ENCODE peak calls at places on chromosome X, in six cellular contexts. H is tibial nerve, C is NB4, Z is A549, Q is fibroblast of mammary gland, K is pancreas. L is an unnamed sample.

GRCh38 chrX:24259544-24260240 is 54.2 kb downstream of the SUPT20HL2 start:
- DNase-seq in H (no peak), C (peak), Z (peak), Q (peak), K (peak), L (no peak)

GRCh38 chrX:65697915-65698796 is 30.7 kb downstream of the MSN start:
- DNase-seq in H (peak), C (peak), Z (no peak), Q (no peak), K (no peak), L (no peak)

GRCh38 chrX:16671005-16671404 is 21.0 kb downstream of the S100G start:
- DNase-seq in H (no peak), C (peak), Z (peak), Q (peak), K (no peak), L (no peak)

GRCh38 chrX:123732679-123733363 is at the start of gene THOC2:
- DNase-seq in H (peak), C (peak), Z (peak), Q (peak), K (peak), L (peak)

GRCh38 chrX:69109706-69110635 is 55.3 kb downstream of the PJA1 start:
- DNase-seq in H (peak), C (no peak), Z (peak), Q (peak), K (no peak), L (no peak)

GRCh38 chrX:39527045-39527444 is 570.7 kb downstream of the BCOR start:
- DNase-seq in H (no peak), C (peak), Z (no peak), Q (peak), K (no peak), L (no peak)

GRCh38 chrX:107675823-107676555 is 47.7 kb downstream of the PRPS1 start:
- DNase-seq in H (no peak), C (peak), Z (no peak), Q (peak), K (no peak), L (no peak)

GRCh38 chrX:37454537-37455285 is 105.5 kb downstream of the PRRG1 start:
- DNase-seq in H (no peak), C (no peak), Z (peak), Q (peak), K (no peak), L (no peak)

GRCh38 chrX:134782796-134783195 is 124.5 kb upstream of the PLAC1 start:
- DNase-seq in H (no peak), C (peak), Z (no peak), Q (peak), K (no peak), L (no peak)

GRCh38 chrX:129678176-129678880 is 23.6 kb upstream of the APLN start:
- DNase-seq in H (no peak), C (peak), Z (peak), Q (no peak), K (peak), L (no peak)

GRCh38 chrX:22534643-22535042 is 261.9 kb downstream of the CBLL2 start:
- DNase-seq in H (no peak), C (no peak), Z (no peak), Q (peak), K (no peak), L (no peak)

GRCh38 chrX:53287493-53288138 is 6.2 kb upstream of the IQSEC2 start:
- DNase-seq in H (peak), C (peak), Z (no peak), Q (peak), K (peak), L (no peak)

DNA sequence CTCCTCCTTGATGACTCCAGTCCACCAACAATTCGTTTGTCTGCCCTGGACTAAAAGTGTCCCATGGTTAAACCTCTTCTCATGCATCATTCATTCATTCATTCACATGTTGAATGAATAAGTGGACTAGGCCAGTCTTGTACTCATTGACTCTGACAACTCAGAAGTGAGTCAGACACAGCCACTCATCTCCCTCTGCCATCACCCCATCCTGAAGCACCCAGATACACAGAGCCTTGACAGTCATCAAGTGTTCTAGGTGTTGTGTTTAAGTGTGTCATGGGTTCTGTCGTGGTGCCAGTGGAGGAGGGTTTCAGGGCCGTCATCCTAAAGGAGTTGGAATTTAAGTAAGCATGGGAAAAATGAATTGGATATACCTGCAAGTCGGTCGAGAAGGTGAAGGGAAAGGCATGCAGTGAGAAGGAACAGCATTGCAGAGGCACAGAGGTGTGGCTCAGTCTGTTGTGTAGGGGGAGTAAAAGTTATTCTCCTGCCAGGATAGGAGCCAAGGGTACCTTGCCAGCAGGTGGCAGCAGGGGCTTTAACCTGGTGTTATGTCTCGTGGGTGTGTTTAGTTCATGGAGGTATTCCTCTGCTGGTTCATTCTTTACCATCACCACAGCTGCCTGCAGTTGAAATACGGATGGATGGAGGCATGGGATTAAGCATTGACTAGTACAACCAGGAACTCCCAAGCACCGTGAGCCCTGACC is 18.3 kb downstream of the MAGED2 start:
- DNase-seq in H (no peak), C (no peak), Z (no peak), Q (peak), K (no peak), L (no peak)
- TF ChIP-seq CTCF in H (no peak), C (peak), Z (no peak), Q (no peak), K (no peak), L (no peak)

DNA sequence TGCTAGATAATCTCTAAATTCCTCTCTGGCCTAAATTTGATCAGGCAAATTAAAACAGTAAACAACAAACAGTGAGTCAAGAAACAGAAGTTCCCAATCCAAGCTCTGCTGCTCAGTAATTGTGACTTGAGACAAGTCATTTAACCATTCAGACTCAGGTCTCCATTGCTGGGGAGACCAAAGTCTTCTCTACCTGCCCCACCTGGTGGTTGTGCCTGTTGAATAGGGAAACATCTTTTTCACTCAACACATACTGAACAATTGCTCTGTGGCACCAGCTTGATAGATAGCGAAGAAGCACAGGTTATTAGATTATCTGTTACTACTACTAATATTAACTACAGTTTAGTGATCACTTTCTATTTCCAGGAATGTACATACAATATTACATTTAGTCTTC is 112.1 kb upstream of the EOLA2 start:
- DNase-seq in H (no peak), C (no peak), Z (no peak), Q (no peak), K (no peak), L (no peak)
- TF ChIP-seq CTCF in H (no peak), C (no peak), Z (no peak), Q (no peak), K (no peak), L (no peak)

DNA sequence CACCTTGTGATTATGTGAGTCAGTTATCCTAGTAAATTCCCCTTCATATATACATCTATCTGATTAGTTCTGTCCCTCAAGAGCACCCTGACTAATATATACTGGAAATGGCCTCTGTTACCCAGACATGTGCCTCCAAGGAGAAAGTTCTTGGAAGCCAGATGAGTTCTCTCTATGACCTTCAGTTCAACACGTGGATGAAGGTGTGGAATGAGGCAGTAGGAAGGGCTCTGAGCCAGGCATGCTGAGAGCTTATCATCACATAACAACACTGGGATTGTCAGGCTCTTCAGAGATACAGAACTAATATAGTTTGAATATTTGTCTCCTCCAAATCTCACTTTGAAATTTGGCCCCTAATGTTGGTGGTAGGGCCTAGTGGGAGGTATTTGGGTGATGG is 44.4 kb upstream of the DHRSX start:
- DNase-seq in H (no peak), C (no peak), Z (no peak), Q (no peak), K (peak), L (no peak)
- TF ChIP-seq CTCF in H (no peak), C (no peak), Z (no peak), Q (no peak), K (no peak), L (no peak)

GRCh38 chrX:15594371-15594770 is 6.4 kb downstream of the ACE2 start:
- DNase-seq in H (no peak), C (no peak), Z (no peak), Q (no peak), K (no peak), L (no peak)
- TF ChIP-seq CTCF in H (no peak), C (no peak), Z (no peak), Q (peak), K (no peak), L (no peak)

GRCh38 chrX:102345916-102346315 is 93.9 kb downstream of the NXF2B start:
- DNase-seq in H (peak), C (peak), Z (peak), Q (peak), K (peak), L (peak)

GRCh38 chrX:102338162-102338561 is 91.2 kb downstream of the NXF2 start:
- DNase-seq in H (no peak), C (no peak), Z (no peak), Q (no peak), K (no peak), L (no peak)

GRCh38 chrX:102339312-102340298 is 92.6 kb downstream of the NXF2 start:
- DNase-seq in H (no peak), C (peak), Z (no peak), Q (no peak), K (no peak), L (no peak)

DNA sequence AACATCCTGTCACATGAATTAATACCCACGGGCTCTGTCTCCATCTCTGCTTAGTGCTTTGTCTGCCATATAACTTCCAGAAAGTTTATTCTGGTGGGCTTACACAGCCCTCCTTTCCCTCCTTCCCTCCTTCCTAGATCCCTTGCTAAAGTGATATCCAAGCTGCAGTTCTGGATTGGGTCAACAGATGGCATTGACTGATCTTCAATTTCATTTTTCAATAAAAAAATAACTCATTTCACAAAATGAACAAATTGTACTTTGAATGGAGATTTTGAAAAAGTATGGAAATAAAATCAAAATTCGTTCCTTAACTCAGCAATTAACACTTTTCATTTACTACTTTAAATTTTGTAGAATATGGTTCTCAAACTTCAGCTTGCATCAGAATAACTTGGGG is 94.9 kb downstream of the NXF2 start:
- DNase-seq in H (no peak), C (no peak), Z (no peak), Q (no peak), K (no peak), L (no peak)
- TF ChIP-seq CTCF in H (peak), C (no peak), Z (no peak), Q (peak), K (no peak), L (no peak)

GRCh38 chrX:12978205-12979010 is 3.5 kb downstream of the TMSB4X start:
- DNase-seq in H (no peak), C (peak), Z (no peak), Q (peak), K (no peak), L (no peak)
- TF ChIP-seq CTCF in H (no peak), C (no peak), Z (no peak), Q (no peak), K (no peak), L (no peak)

GRCh38 chrX:78199851-78200250 is 60.4 kb upstream of the TAF9B start:
- DNase-seq in H (no peak), C (peak), Z (peak), Q (peak), K (no peak), L (no peak)
- TF ChIP-seq CTCF in H (no peak), C (peak), Z (peak), Q (peak), K (no peak), L (no peak)